ENCODE peak calls at places on chromosomes 5 and 9, in five cellular contexts. One of them, this sample, is unnamed.

GRCh38 chr9:20312732-20313131 is 309.6 kb downstream of the MLLT3 start:
- DNase-seq in NCI-H2081: no peak
- DNase-seq in anterior cingulate cortex: no peak
- DNase-seq in mucosa of descending colon: no peak
- DNase-seq in B cell: no peak
- DNase-seq in this sample: no peak

GRCh38 chr5:167945542-167946384 is 345.7 kb upstream of the WWC1 start:
- DNase-seq in anterior cingulate cortex: peak
- DNase-seq in NCI-H2081: no peak
- DNase-seq in B cell: no peak
- DNase-seq in mucosa of descending colon: no peak
- DNase-seq in this sample: peak

GRCh38 chr9:114505187-114506081 is at the start of gene WHRN:
- DNase-seq in mucosa of descending colon: peak
- DNase-seq in anterior cingulate cortex: peak
- DNase-seq in NCI-H2081: peak
- DNase-seq in B cell: peak
- DNase-seq in this sample: peak

GRCh38 chr5:79143684-79144379 is 32.2 kb downstream of the BHMT start:
- DNase-seq in B cell: no peak
- DNase-seq in anterior cingulate cortex: no peak
- DNase-seq in NCI-H2081: no peak
- DNase-seq in mucosa of descending colon: no peak
- DNase-seq in this sample: peak

GRCh38 chr9:128919409-128919808 is 1.4 kb upstream of the PHYHD1 start:
- DNase-seq in NCI-H2081: no peak
- DNase-seq in anterior cingulate cortex: no peak
- DNase-seq in B cell: no peak
- DNase-seq in mucosa of descending colon: no peak
- DNase-seq in this sample: no peak

GRCh38 chr9:127950513-127951210 is 13.0 kb upstream of the DPM2 start:
- DNase-seq in NCI-H2081: no peak
- DNase-seq in B cell: no peak
- DNase-seq in anterior cingulate cortex: peak
- DNase-seq in mucosa of descending colon: no peak
- DNase-seq in this sample: no peak

GRCh38 chr9:135990468-135991429 is 29.6 kb upstream of the UBAC1 start:
- DNase-seq in mucosa of descending colon: peak
- DNase-seq in NCI-H2081: peak
- DNase-seq in B cell: peak
- DNase-seq in anterior cingulate cortex: peak
- DNase-seq in this sample: no peak

GRCh38 chr9:34501889-34502425 is 20.8 kb downstream of the ENHO start:
- DNase-seq in mucosa of descending colon: no peak
- DNase-seq in B cell: no peak
- DNase-seq in NCI-H2081: peak
- DNase-seq in anterior cingulate cortex: peak
- DNase-seq in this sample: no peak

GRCh38 chr9:126551812-126552211 is 61.9 kb upstream of the LMX1B start:
- DNase-seq in NCI-H2081: no peak
- DNase-seq in anterior cingulate cortex: no peak
- DNase-seq in B cell: no peak
- DNase-seq in mucosa of descending colon: no peak
- DNase-seq in this sample: no peak

GRCh38 chr5:143054480-143054941 is 284.3 kb downstream of the ARHGAP26 start:
- DNase-seq in anterior cingulate cortex: peak
- DNase-seq in mucosa of descending colon: peak
- DNase-seq in B cell: no peak
- DNase-seq in NCI-H2081: no peak
- DNase-seq in this sample: no peak

GRCh38 chr5:148125641-148126040 is 42.7 kb upstream of the SPINK14 start:
- DNase-seq in NCI-H2081: no peak
- DNase-seq in B cell: no peak
- DNase-seq in mucosa of descending colon: no peak
- DNase-seq in anterior cingulate cortex: no peak
- DNase-seq in this sample: no peak

GRCh38 chr5:112279082-112279481 is 140.0 kb downstream of the EPB41L4A start:
- DNase-seq in NCI-H2081: no peak
- DNase-seq in anterior cingulate cortex: no peak
- DNase-seq in B cell: no peak
- DNase-seq in mucosa of descending colon: no peak
- DNase-seq in this sample: no peak